ENCODE peak calls at places on chromosomes 6 and 20, in ten cellular contexts. Q is BJ, J is transverse colon, H is endothelial cell, W is glutamatergic neuron, P is pancreas, M is K562, I is GM12865, E is uterus, K is right atrium auricular region. X is an unnamed sample.

GRCh38 chr6:11427827-11428245 is 109.7 kb upstream of the TMEM170B start:
- DNase-seq in Q (no peak), J (no peak), H (no peak), W (no peak), P (no peak), M (no peak), I (no peak), E (no peak), K (no peak), X (no peak)

GRCh38 chr6:121865811-121866210 is 430.4 kb downstream of the GJA1 start:
- DNase-seq in Q (no peak), J (no peak), H (no peak), W (no peak), P (no peak), M (no peak), I (no peak), E (no peak), K (no peak), X (no peak)

GRCh38 chr6:123803862-123804681 is at the start of gene NKAIN2:
- DNase-seq in Q (no peak), J (no peak), H (peak; percentile 65), W (peak; percentile 74), P (peak; percentile 62), M (no peak), I (peak; percentile 15), E (no peak), K (no peak), X (no peak)

GRCh38 chr6:168791916-168792315 is 350.9 kb downstream of the SMOC2 start:
- DNase-seq in Q (no peak), J (no peak), H (no peak), W (no peak), P (no peak), M (no peak), I (no peak), E (no peak), K (no peak), X (no peak)

GRCh38 chr20:5390719-5391118 is 74.0 kb upstream of the PROKR2 start:
- DNase-seq in Q (no peak), J (no peak), H (no peak), W (peak; percentile 28), P (no peak), M (no peak), I (no peak), E (no peak), K (no peak), X (no peak)

GRCh38 chr6:131946404-131946991 is 4.7 kb downstream of the CCN2 start:
- DNase-seq in Q (no peak), J (no peak), H (no peak), W (no peak), P (no peak), M (no peak), I (no peak), E (no peak), K (no peak), X (no peak)

GRCh38 chr6:105136433-105137350 is 43.1 kb downstream of the POPDC3 start:
- DNase-seq in Q (no peak), J (peak; percentile 55), H (peak; percentile 69), W (peak; percentile 80), P (peak; percentile 75), M (peak; percentile 63), I (peak; percentile 47), E (peak; percentile 43), K (peak; percentile 65), X (peak; percentile 77)

GRCh38 chr20:62205618-62206387 is 14.3 kb downstream of the HRH3 start:
- DNase-seq in Q (no peak), J (no peak), H (no peak), W (peak; percentile 12), P (peak; percentile 68), M (no peak), I (no peak), E (no peak), K (no peak), X (no peak)

GRCh38 chr20:32558526-32558925 is 26.6 kb downstream of the NOL4L start:
- DNase-seq in Q (no peak), J (no peak), H (no peak), W (peak; percentile 76), P (peak; percentile 45), M (no peak), I (no peak), E (no peak), K (no peak), X (no peak)

GRCh38 chr20:35496481-35496880 is 33.0 kb downstream of the C20orf173 start:
- DNase-seq in Q (no peak), J (no peak), H (no peak), W (no peak), P (no peak), M (no peak), I (no peak), E (no peak), K (no peak), X (no peak)

GRCh38 chr20:35499271-35499670 is 30.2 kb downstream of the C20orf173 start:
- DNase-seq in Q (no peak), J (no peak), H (no peak), W (no peak), P (no peak), M (no peak), I (no peak), E (no peak), K (no peak), X (no peak)

GRCh38 chr20:35502352-35502751 is 27.1 kb downstream of the C20orf173 start:
- DNase-seq in Q (no peak), J (peak; percentile 17), H (no peak), W (no peak), P (no peak), M (no peak), I (peak; percentile 70), E (no peak), K (no peak), X (no peak)

GRCh38 chr20:35497320-35497719 is 32.1 kb downstream of the C20orf173 start:
- DNase-seq in Q (no peak), J (no peak), H (no peak), W (no peak), P (no peak), M (no peak), I (no peak), E (no peak), K (no peak), X (no peak)

DNA sequence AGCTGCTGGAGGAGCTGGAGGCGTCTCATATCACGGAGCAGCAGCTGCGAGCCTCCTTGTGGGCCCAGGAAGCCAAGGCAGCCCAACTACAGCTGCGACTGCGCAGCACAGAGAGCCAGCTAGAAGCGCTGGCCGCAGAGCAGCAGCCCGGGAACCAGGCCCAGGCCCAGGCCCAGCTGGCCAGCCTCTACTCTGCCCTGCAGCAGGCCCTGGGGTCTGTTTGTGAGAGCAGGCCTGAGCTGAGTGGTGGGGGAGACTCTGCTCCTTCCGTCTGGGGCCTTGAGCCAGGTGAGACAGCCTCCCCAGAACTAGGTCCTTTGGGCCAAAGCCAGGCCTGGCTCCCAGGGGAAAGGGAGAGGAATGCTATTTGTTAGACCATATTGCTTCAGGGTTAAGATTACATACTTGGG is 31.7 kb downstream of the C20orf173 start:
- DNase-seq in Q (no peak), J (peak; percentile 23), H (no peak), W (peak; percentile 39), P (peak; percentile 50), M (no peak), I (no peak), E (peak; percentile 77), K (peak; percentile 64), X (peak; percentile 77)
- TF ChIP-seq CTCF in Q (no peak), J (no peak), H (no peak), W (no peak), P (no peak), M (no peak), I (no peak), E (no peak), K (no peak), X (no peak)

DNA sequence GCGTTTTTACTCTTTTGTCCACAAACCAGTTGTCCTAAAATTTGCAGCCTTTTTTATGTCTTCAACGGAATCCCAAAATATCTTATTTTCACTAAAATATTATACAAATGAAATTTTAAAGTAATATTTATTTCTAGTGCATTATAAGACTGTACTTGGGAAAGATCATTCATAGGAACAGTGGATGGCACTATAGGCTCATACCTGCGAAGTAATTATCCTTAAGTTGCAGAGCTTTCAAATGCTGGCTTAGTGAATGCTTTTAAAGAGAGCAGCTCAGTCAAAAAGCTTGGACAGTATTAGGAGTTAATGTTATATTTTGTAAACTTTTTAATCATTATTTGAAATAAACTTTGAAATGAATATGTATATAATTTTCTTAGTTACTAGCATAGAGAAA is 254.9 kb downstream of the CDKAL1 start:
- DNase-seq in Q (no peak), J (no peak), H (no peak), W (no peak), P (no peak), M (no peak), I (no peak), E (no peak), K (no peak), X (no peak)
- TF ChIP-seq CTCF in Q (peak; percentile 4), J (no peak), H (no peak), W (no peak), P (no peak), M (no peak), I (no peak), E (no peak), K (no peak), X (no peak)

GRCh38 chr20:49906101-49906604 is 9.2 kb downstream of the SPATA2 start:
- DNase-seq in Q (no peak), J (no peak), H (no peak), W (no peak), P (peak; percentile 63), M (peak; percentile 21), I (no peak), E (no peak), K (no peak), X (no peak)

GRCh38 chr20:49907405-49908257 is 7.7 kb downstream of the SPATA2 start:
- DNase-seq in Q (no peak), J (no peak), H (no peak), W (no peak), P (no peak), M (no peak), I (no peak), E (no peak), K (no peak), X (no peak)

GRCh38 chr20:49909499-49910339 is 5.6 kb downstream of the SPATA2 start:
- DNase-seq in Q (no peak), J (peak; percentile 84), H (peak; percentile 42), W (peak; percentile 65), P (peak; percentile 54), M (peak; percentile 48), I (no peak), E (no peak), K (no peak), X (no peak)

GRCh38 chr20:49906615-49907154 is 8.6 kb downstream of the SPATA2 start:
- DNase-seq in Q (no peak), J (no peak), H (no peak), W (no peak), P (no peak), M (no peak), I (no peak), E (no peak), K (no peak), X (no peak)

GRCh38 chr20:49908258-49908565 is 7.1 kb downstream of the SPATA2 start:
- DNase-seq in Q (no peak), J (no peak), H (no peak), W (no peak), P (no peak), M (no peak), I (no peak), E (no peak), K (no peak), X (no peak)
- TF ChIP-seq CTCF in Q (no peak), J (no peak), H (no peak), W (no peak), P (no peak), M (no peak), I (no peak), E (no peak), K (no peak), X (no peak)

GRCh38 chr6:43286995-43287716 is 10.9 kb upstream of the SLC22A7 start:
- DNase-seq in Q (no peak), J (no peak), H (no peak), W (no peak), P (no peak), M (peak; percentile 50), I (no peak), E (no peak), K (no peak), X (no peak)
- TF ChIP-seq CTCF in Q (no peak), J (no peak), H (no peak), W (no peak), P (no peak), M (peak; percentile 71), I (no peak), E (no peak), K (no peak), X (no peak)